ENCODE peak calls at places on chromosome 9, in eight cellular contexts. K, C, J, B, X, I, O and P are unnamed samples. For H3K79me2, the result is how much of the 10 kb centered on the place peaks cover.

GRCh38 chr9:18768951-18769622 is 263.9 kb downstream of the SAXO1 start:
- DNase-seq in K (no peak), C (no peak), J (no peak), B (no peak), X (no peak), I (no peak), O (no peak), P (no peak)

GRCh38 chr9:36221667-36222066 is 30.9 kb downstream of the CLTA start:
- DNase-seq in K (no peak), C (no peak), J (no peak), B (no peak), X (no peak), I (no peak), O (no peak), P (no peak)

GRCh38 chr9:129276486-129277260 is 98.6 kb upstream of the IER5L start:
- DNase-seq in K (no peak), C (peak), J (no peak), B (no peak), X (no peak), I (no peak), O (no peak), P (no peak)

GRCh38 chr9:34190996-34191892 is 12.4 kb downstream of the UBAP1 start:
- DNase-seq in K (no peak), C (no peak), J (no peak), B (peak), X (no peak), I (no peak), O (no peak), P (peak)

GRCh38 chr9:13144176-13144820 is 135.2 kb downstream of the MPDZ start:
- DNase-seq in K (no peak), C (no peak), J (no peak), B (no peak), X (no peak), I (no peak), O (no peak), P (no peak)

GRCh38 chr9:6946583-6946982 is 188.8 kb downstream of the KDM4C start:
- DNase-seq in K (no peak), C (no peak), J (no peak), B (no peak), X (no peak), I (no peak), O (no peak), P (no peak)

GRCh38 chr9:128286435-128286834 is 10.4 kb downstream of the SWI5 start:
- DNase-seq in K (no peak), C (no peak), J (no peak), B (no peak), X (no peak), I (no peak), O (no peak), P (peak)

GRCh38 chr9:137083418-137084004 is 3.3 kb upstream of the MAN1B1 start:
- DNase-seq in K (no peak), C (peak), J (peak), B (peak), X (peak), I (peak), O (no peak), P (peak)

GRCh38 chr9:91302831-91303230 is 58.9 kb downstream of the AUH start:
- DNase-seq in K (no peak), C (no peak), J (peak), B (no peak), X (no peak), I (peak), O (no peak), P (no peak)

GRCh38 chr9:128927731-128928411 is 7.1 kb downstream of the PHYHD1 start:
- DNase-seq in K (peak), C (peak), J (peak), B (peak), X (peak), I (peak), O (peak), P (peak)

GRCh38 chr9:110332766-110333165 is 4.9 kb downstream of the TXNDC8 start:
- DNase-seq in K (no peak), C (no peak), J (no peak), B (no peak), X (no peak), I (no peak), O (no peak), P (no peak)

GRCh38 chr9:123637596-123637939 is 281.6 kb downstream of the CRB2 start:
- DNase-seq in K (no peak), C (no peak), J (no peak), B (no peak), X (no peak), I (no peak), O (no peak), P (no peak)

GRCh38 chr9:77038281-77039036 is 19.0 kb downstream of the FOXB2 start:
- DNase-seq in K (no peak), C (no peak), J (no peak), B (no peak), X (no peak), I (no peak), O (no peak), P (no peak)

GRCh38 chr9:128484686-128485413 is 19.7 kb upstream of the GLE1 start:
- DNase-seq in K (no peak), C (no peak), J (no peak), B (no peak), X (no peak), I (no peak), O (no peak), P (no peak)

GRCh38 chr9:14687042-14687719 is 6.1 kb downstream of the ZDHHC21 start:
- DNase-seq in K (no peak), C (no peak), J (no peak), B (no peak), X (no peak), I (no peak), O (no peak), P (no peak)

GRCh38 chr9:112784020-112784788 is 33.6 kb downstream of the SNX30 start:
- DNase-seq in K (peak), C (peak), J (no peak), B (peak), X (no peak), I (no peak), O (no peak), P (peak)

GRCh38 chr9:121620777-121621437 is 30.5 kb upstream of the DAB2IP start:
- DNase-seq in K (peak), C (peak), J (no peak), B (peak), X (peak), I (no peak), O (peak), P (no peak)

GRCh38 chr9:123834907-123835562 is 94.9 kb downstream of the DENND1A start:
- DNase-seq in K (no peak), C (no peak), J (no peak), B (peak), X (no peak), I (peak), O (peak), P (no peak)

GRCh38 chr9:99445377-99445891 is 223.4 kb downstream of the SEC61B start:
- DNase-seq in K (no peak), C (no peak), J (no peak), B (peak), X (no peak), I (peak), O (no peak), P (peak)

GRCh38 chr9:81022177-81022576 is 667.2 kb downstream of the TLE1 start:
- DNase-seq in K (no peak), C (no peak), J (no peak), B (no peak), X (no peak), I (no peak), O (no peak), P (no peak)

GRCh38 chr9:120791161-120791560 is 2.1 kb downstream of the FBXW2 start:
- DNase-seq in K (no peak), C (no peak), J (no peak), B (no peak), X (no peak), I (no peak), O (no peak), P (no peak)

GRCh38 chr9:69599232-69599971 is 72.8 kb downstream of the APBA1 start:
- DNase-seq in K (no peak), C (no peak), J (no peak), B (peak), X (no peak), I (no peak), O (no peak), P (no peak)

GRCh38 chr9:98226516-98226915 is 28.9 kb downstream of the TBC1D2 start:
- DNase-seq in K (no peak), C (no peak), J (no peak), B (no peak), X (no peak), I (no peak), O (no peak), P (no peak)

GRCh38 chr9:83257937-83258336 is 195.0 kb upstream of the RASEF start:
- DNase-seq in K (no peak), C (no peak), J (no peak), B (no peak), X (no peak), I (no peak), O (no peak), P (no peak)

GRCh38 chr9:136083558-136084190 is 11.4 kb downstream of the NACC2 start:
- DNase-seq in K (peak), C (peak), J (no peak), B (no peak), X (no peak), I (no peak), O (no peak), P (no peak)

GRCh38 chr9:136084191-136084944 is 10.7 kb downstream of the NACC2 start:
- DNase-seq in K (peak), C (peak), J (no peak), B (no peak), X (no peak), I (no peak), O (no peak), P (no peak)

GRCh38 chr9:136081113-136081825 is 13.8 kb downstream of the NACC2 start:
- DNase-seq in K (peak), C (peak), J (no peak), B (no peak), X (no peak), I (no peak), O (no peak), P (no peak)

GRCh38 chr9:136081826-136082495 is 13.1 kb downstream of the NACC2 start:
- DNase-seq in K (peak), C (peak), J (no peak), B (no peak), X (no peak), I (no peak), O (no peak), P (no peak)

DNA sequence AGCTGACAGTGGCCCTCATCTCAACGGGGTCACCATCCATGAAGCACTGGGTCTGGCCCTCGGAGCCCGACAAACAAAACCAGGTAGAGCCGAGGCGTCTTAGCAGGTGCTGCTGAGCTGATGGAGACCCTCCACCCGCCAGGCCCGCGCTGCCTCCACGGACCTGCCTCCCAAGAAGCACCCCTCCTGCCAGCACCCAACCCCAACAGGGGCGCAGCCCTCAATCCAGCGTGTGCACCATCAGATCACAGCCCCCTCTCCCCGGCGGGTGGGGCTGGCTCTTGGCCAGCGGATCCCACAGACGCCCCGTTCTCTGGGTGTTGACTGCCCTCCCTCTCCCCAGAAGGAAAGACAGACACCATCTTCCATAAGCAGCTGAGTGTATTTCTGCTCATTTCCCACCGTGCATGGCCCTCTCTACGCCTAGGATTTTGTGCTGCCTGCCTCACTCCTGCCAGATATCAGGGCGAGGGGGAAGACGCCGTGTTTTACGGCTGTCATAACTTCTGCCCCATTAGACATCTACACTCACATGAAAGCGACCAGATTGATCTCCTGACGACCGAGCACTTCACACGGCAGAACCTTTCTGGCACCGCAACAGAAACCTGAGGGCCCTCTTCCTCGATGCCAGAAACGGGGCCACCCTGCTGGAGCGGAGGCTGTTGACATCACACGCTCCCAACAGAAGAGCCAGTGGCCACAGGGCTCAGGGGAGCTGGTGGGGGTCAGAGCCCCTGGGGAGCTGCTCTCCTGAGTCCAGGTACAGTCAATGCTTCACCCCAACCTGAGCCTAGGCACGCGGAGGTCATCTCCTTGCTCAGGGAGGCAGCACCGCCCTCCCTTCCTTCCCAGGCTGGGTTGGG is 12.4 kb downstream of the NACC2 start:
- DNase-seq in K (peak), C (peak), J (no peak), B (no peak), X (no peak), I (no peak), O (no peak), P (no peak)
- H3K79me2 ChIP-seq in K (half or more), C (under half), J (half or more), B (under half), X (under half), I (under half), O (under half), P (half or more)

GRCh38 chr9:125176632-125177031 is 13.0 kb downstream of the PPP6C start:
- DNase-seq in K (peak), C (no peak), J (no peak), B (no peak), X (no peak), I (no peak), O (no peak), P (no peak)

GRCh38 chr9:125172351-125172750 is 17.3 kb downstream of the PPP6C start:
- DNase-seq in K (no peak), C (no peak), J (no peak), B (no peak), X (no peak), I (no peak), O (no peak), P (no peak)

GRCh38 chr9:125180876-125181275 is 8.7 kb downstream of the PPP6C start:
- DNase-seq in K (no peak), C (no peak), J (no peak), B (no peak), X (no peak), I (no peak), O (no peak), P (no peak)

GRCh38 chr9:125183054-125183453 is 6.5 kb downstream of the PPP6C start:
- DNase-seq in K (no peak), C (no peak), J (no peak), B (no peak), X (no peak), I (no peak), O (no peak), P (no peak)

DNA sequence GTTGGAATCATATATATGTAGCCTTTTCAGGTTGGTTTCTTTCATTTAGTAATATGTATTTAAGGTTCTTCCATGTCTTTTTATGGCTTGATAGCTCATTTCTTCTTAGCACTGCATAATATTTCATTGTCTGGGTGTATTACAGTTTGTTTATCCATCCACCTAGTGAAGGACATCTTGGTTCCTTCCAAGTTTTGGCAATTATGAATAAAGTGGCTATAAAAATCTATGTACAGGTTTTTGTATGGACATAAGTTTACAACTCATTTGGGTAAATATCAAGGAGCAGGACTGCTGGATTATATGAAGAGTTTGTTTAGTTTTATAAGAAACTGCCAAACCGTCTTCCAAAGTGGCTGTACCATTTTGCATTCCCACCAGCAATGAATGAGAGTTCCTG is 11.7 kb downstream of the PPP6C start:
- DNase-seq in K (no peak), C (no peak), J (no peak), B (no peak), X (no peak), I (no peak), O (no peak), P (no peak)
- H3K79me2 ChIP-seq in K (half or more), C (under half), J (half or more), B (under half), X (half or more), I (under half), O (half or more), P (half or more)

GRCh38 chr9:87763286-87763685 is 37.4 kb downstream of the CTSL start:
- DNase-seq in K (no peak), C (no peak), J (no peak), B (no peak), X (no peak), I (no peak), O (no peak), P (no peak)

GRCh38 chr9:87765521-87765920 is 39.6 kb downstream of the CTSL start:
- DNase-seq in K (no peak), C (no peak), J (no peak), B (no peak), X (no peak), I (no peak), O (no peak), P (no peak)

GRCh38 chr9:87760534-87760933 is 34.6 kb downstream of the CTSL start:
- DNase-seq in K (no peak), C (no peak), J (no peak), B (no peak), X (no peak), I (no peak), O (no peak), P (no peak)
- H3K79me2 ChIP-seq in K (under half), C (under half), J (under half), B (under half), X (under half), I (under half), O (under half), P (under half)

GRCh38 chr9:134386951-134387831 is 60.9 kb downstream of the RXRA start:
- DNase-seq in K (no peak), C (no peak), J (no peak), B (no peak), X (no peak), I (no peak), O (no peak), P (no peak)
- H3K79me2 ChIP-seq in K (under half), C (under half), J (half or more), B (under half), X (under half), I (under half), O (under half), P (half or more)